ENCODE peak calls at places on chromosomes 12 and 14, in seven cellular contexts. B, X, M, I, G, E and A are unnamed samples.

GRCh38 chr12:82210882-82211281 is 147.3 kb downstream of the CCDC59 start:
- DNase-seq in B (no peak), X (no peak), M (no peak), I (no peak), G (no peak), E (no peak), A (no peak)

GRCh38 chr12:132491761-132492378 is 1.9 kb downstream of the FBRSL1 start:
- DNase-seq in B (no peak), X (no peak), M (no peak), I (no peak), G (no peak), E (no peak), A (no peak)

GRCh38 chr14:68976160-68977067 is 2.7 kb downstream of the ACTN1 start:
- DNase-seq in B (peak; percentile 26), X (no peak), M (peak; percentile 24), I (peak; percentile 64), G (peak; percentile 68), E (no peak), A (no peak)

GRCh38 chr12:93016752-93017350 is 87.8 kb upstream of the EEA1 start:
- DNase-seq in B (no peak), X (no peak), M (no peak), I (no peak), G (no peak), E (no peak), A (no peak)

GRCh38 chr12:27305673-27306504 is 26.7 kb upstream of the BMAL2 start:
- DNase-seq in B (peak; percentile 77), X (no peak), M (peak; percentile 24), I (no peak), G (peak; percentile 36), E (peak; percentile 10), A (peak; percentile 73)

GRCh38 chr14:85336817-85337216 is 193.1 kb upstream of the FLRT2 start:
- DNase-seq in B (no peak), X (no peak), M (no peak), I (no peak), G (no peak), E (no peak), A (no peak)

GRCh38 chr14:51922624-51923023 is 62.2 kb downstream of the GNG2 start:
- DNase-seq in B (no peak), X (peak; percentile 8), M (no peak), I (no peak), G (no peak), E (no peak), A (no peak)

GRCh38 chr12:110689601-110690430 is 901 bp upstream of the HVCN1 start:
- DNase-seq in B (peak; percentile 97), X (no peak), M (no peak), I (no peak), G (no peak), E (no peak), A (peak; percentile 77)

GRCh38 chr14:102018251-102018650 is 53.9 kb downstream of the DYNC1H1 start:
- DNase-seq in B (no peak), X (no peak), M (no peak), I (no peak), G (no peak), E (no peak), A (no peak)

GRCh38 chr14:53054457-53054856 is 98.7 kb downstream of the DDHD1 start:
- DNase-seq in B (no peak), X (no peak), M (no peak), I (no peak), G (peak; percentile 49), E (no peak), A (no peak)

GRCh38 chr12:100185361-100185894 is 15.2 kb upstream of the ACTR6 start:
- DNase-seq in B (peak; percentile 57), X (no peak), M (peak; percentile 60), I (no peak), G (no peak), E (no peak), A (no peak)

GRCh38 chr14:97411938-97412612 is 614.9 kb downstream of the VRK1 start:
- DNase-seq in B (no peak), X (peak; percentile 41), M (no peak), I (no peak), G (no peak), E (no peak), A (no peak)

GRCh38 chr12:95114766-95115450 is 41.5 kb upstream of the NR2C1 start:
- DNase-seq in B (no peak), X (no peak), M (no peak), I (no peak), G (no peak), E (no peak), A (no peak)